ENCODE peak calls at places on chromosome 16, in nine cellular contexts. One of them, this sample, is unnamed.

GRCh38 chr16:57091990-57092785 is at the start of gene CPNE2:
- DNase-seq in lower leg skin: peak
- DNase-seq in tibial artery: peak
- DNase-seq in uterus: peak
- DNase-seq in adrenal gland: peak
- DNase-seq in heart right ventricle: peak
- DNase-seq in spleen: peak
- DNase-seq in psoas muscle: peak
- DNase-seq in Peyer's patch: peak
- DNase-seq in this sample: peak

GRCh38 chr16:86892509-86892908 is 314.2 kb downstream of the FOXL1 start:
- DNase-seq in lower leg skin: no peak
- DNase-seq in tibial artery: no peak
- DNase-seq in uterus: no peak
- DNase-seq in adrenal gland: no peak
- DNase-seq in heart right ventricle: no peak
- DNase-seq in spleen: no peak
- DNase-seq in psoas muscle: no peak
- DNase-seq in Peyer's patch: no peak
- DNase-seq in this sample: peak

GRCh38 chr16:86768999-86769398 is 190.7 kb downstream of the FOXL1 start:
- DNase-seq in lower leg skin: no peak
- DNase-seq in tibial artery: no peak
- DNase-seq in uterus: no peak
- DNase-seq in adrenal gland: no peak
- DNase-seq in heart right ventricle: no peak
- DNase-seq in spleen: no peak
- DNase-seq in psoas muscle: no peak
- DNase-seq in Peyer's patch: peak
- DNase-seq in this sample: peak

GRCh38 chr16:78684040-78684611 is 584.7 kb downstream of the WWOX start:
- DNase-seq in lower leg skin: peak
- DNase-seq in tibial artery: peak
- DNase-seq in uterus: peak
- DNase-seq in adrenal gland: peak
- DNase-seq in heart right ventricle: peak
- DNase-seq in spleen: no peak
- DNase-seq in psoas muscle: peak
- DNase-seq in Peyer's patch: no peak
- DNase-seq in this sample: peak

GRCh38 chr16:5907544-5907943 is 809.9 kb upstream of the EEF2KMT start:
- DNase-seq in lower leg skin: no peak
- DNase-seq in tibial artery: no peak
- DNase-seq in uterus: no peak
- DNase-seq in adrenal gland: no peak
- DNase-seq in heart right ventricle: no peak
- DNase-seq in spleen: no peak
- DNase-seq in psoas muscle: no peak
- DNase-seq in Peyer's patch: no peak
- DNase-seq in this sample: no peak

GRCh38 chr16:57556941-57557541 is 14.6 kb downstream of the ADGRG5 start:
- DNase-seq in lower leg skin: no peak
- DNase-seq in tibial artery: no peak
- DNase-seq in uterus: no peak
- DNase-seq in adrenal gland: no peak
- DNase-seq in heart right ventricle: no peak
- DNase-seq in spleen: no peak
- DNase-seq in psoas muscle: no peak
- DNase-seq in Peyer's patch: no peak
- DNase-seq in this sample: no peak

GRCh38 chr16:89442990-89443726 is 47.2 kb downstream of the ANKRD11 start:
- DNase-seq in lower leg skin: peak
- DNase-seq in tibial artery: no peak
- DNase-seq in uterus: peak
- DNase-seq in adrenal gland: peak
- DNase-seq in heart right ventricle: peak
- DNase-seq in spleen: peak
- DNase-seq in psoas muscle: peak
- DNase-seq in Peyer's patch: no peak
- DNase-seq in this sample: peak

GRCh38 chr16:86387461-86388440 is 122.6 kb upstream of the FOXF1 start:
- DNase-seq in lower leg skin: no peak
- DNase-seq in tibial artery: no peak
- DNase-seq in uterus: no peak
- DNase-seq in adrenal gland: no peak
- DNase-seq in heart right ventricle: no peak
- DNase-seq in spleen: no peak
- DNase-seq in psoas muscle: no peak
- DNase-seq in Peyer's patch: no peak
- DNase-seq in this sample: peak

GRCh38 chr16:86542756-86543750 is 12.0 kb downstream of the MTHFSD start:
- DNase-seq in lower leg skin: no peak
- DNase-seq in tibial artery: no peak
- DNase-seq in uterus: no peak
- DNase-seq in adrenal gland: no peak
- DNase-seq in heart right ventricle: no peak
- DNase-seq in spleen: no peak
- DNase-seq in psoas muscle: no peak
- DNase-seq in Peyer's patch: no peak
- DNase-seq in this sample: no peak

GRCh38 chr16:61432421-61432820 is 603.8 kb downstream of the CDH8 start:
- DNase-seq in lower leg skin: no peak
- DNase-seq in tibial artery: no peak
- DNase-seq in uterus: no peak
- DNase-seq in adrenal gland: no peak
- DNase-seq in heart right ventricle: no peak
- DNase-seq in spleen: no peak
- DNase-seq in psoas muscle: no peak
- DNase-seq in Peyer's patch: no peak
- DNase-seq in this sample: peak

GRCh38 chr16:63361032-63361624 is 1324.9 kb upstream of the CDH8 start:
- DNase-seq in lower leg skin: no peak
- DNase-seq in tibial artery: no peak
- DNase-seq in uterus: no peak
- DNase-seq in adrenal gland: no peak
- DNase-seq in heart right ventricle: no peak
- DNase-seq in spleen: no peak
- DNase-seq in psoas muscle: no peak
- DNase-seq in Peyer's patch: no peak
- DNase-seq in this sample: peak

GRCh38 chr16:16828913-16829398 is 450.0 kb downstream of the NPIPA7 start:
- DNase-seq in lower leg skin: no peak
- DNase-seq in tibial artery: no peak
- DNase-seq in uterus: no peak
- DNase-seq in adrenal gland: no peak
- DNase-seq in heart right ventricle: no peak
- DNase-seq in spleen: no peak
- DNase-seq in psoas muscle: no peak
- DNase-seq in Peyer's patch: no peak
- DNase-seq in this sample: no peak

GRCh38 chr16:57084257-57084770 is 8.1 kb upstream of the CPNE2 start:
- DNase-seq in lower leg skin: peak
- DNase-seq in tibial artery: peak
- DNase-seq in uterus: peak
- DNase-seq in adrenal gland: peak
- DNase-seq in heart right ventricle: peak
- DNase-seq in spleen: peak
- DNase-seq in psoas muscle: peak
- DNase-seq in Peyer's patch: peak
- DNase-seq in this sample: peak

GRCh38 chr16:28280881-28281836 is 11.2 kb upstream of the SBK1 start:
- DNase-seq in lower leg skin: no peak
- DNase-seq in tibial artery: no peak
- DNase-seq in uterus: no peak
- DNase-seq in adrenal gland: no peak
- DNase-seq in heart right ventricle: no peak
- DNase-seq in spleen: no peak
- DNase-seq in psoas muscle: no peak
- DNase-seq in Peyer's patch: no peak
- DNase-seq in this sample: no peak
- H3K4me3 ChIP-seq in lower leg skin: no peak
- H3K4me3 ChIP-seq in tibial artery: no peak
- H3K4me3 ChIP-seq in uterus: no peak
- H3K4me3 ChIP-seq in adrenal gland: no peak
- H3K4me3 ChIP-seq in heart right ventricle: no peak
- H3K4me3 ChIP-seq in spleen: no peak
- H3K4me3 ChIP-seq in psoas muscle: no peak
- H3K4me3 ChIP-seq in Peyer's patch: no peak
- H3K4me3 ChIP-seq in this sample: no peak

GRCh38 chr16:68022278-68022727 is 729 bp downstream of the DDX28 start:
- DNase-seq in lower leg skin: no peak
- DNase-seq in tibial artery: no peak
- DNase-seq in uterus: no peak
- DNase-seq in adrenal gland: no peak
- DNase-seq in heart right ventricle: no peak
- DNase-seq in spleen: no peak
- DNase-seq in psoas muscle: no peak
- DNase-seq in Peyer's patch: no peak
- DNase-seq in this sample: no peak

GRCh38 chr16:68019167-68019680 is 3.5 kb upstream of the DPEP2NB start:
- DNase-seq in lower leg skin: no peak
- DNase-seq in tibial artery: no peak
- DNase-seq in uterus: no peak
- DNase-seq in adrenal gland: no peak
- DNase-seq in heart right ventricle: no peak
- DNase-seq in spleen: no peak
- DNase-seq in psoas muscle: no peak
- DNase-seq in Peyer's patch: no peak
- DNase-seq in this sample: no peak

GRCh38 chr16:68021490-68021889 is 1.5 kb downstream of the DDX28 start:
- DNase-seq in lower leg skin: no peak
- DNase-seq in tibial artery: no peak
- DNase-seq in uterus: no peak
- DNase-seq in adrenal gland: no peak
- DNase-seq in heart right ventricle: no peak
- DNase-seq in spleen: no peak
- DNase-seq in psoas muscle: no peak
- DNase-seq in Peyer's patch: no peak
- DNase-seq in this sample: no peak

GRCh38 chr16:68022728-68023537 is at the start of the genes DDX28 and DUS2:
- DNase-seq in lower leg skin: peak
- DNase-seq in tibial artery: peak
- DNase-seq in uterus: peak
- DNase-seq in adrenal gland: peak
- DNase-seq in heart right ventricle: peak
- DNase-seq in spleen: peak
- DNase-seq in psoas muscle: peak
- DNase-seq in Peyer's patch: peak
- DNase-seq in this sample: peak
- TF ChIP-seq CTCF in lower leg skin: no peak
- TF ChIP-seq CTCF in tibial artery: no peak
- TF ChIP-seq CTCF in uterus: no peak
- TF ChIP-seq CTCF in adrenal gland: no peak
- TF ChIP-seq CTCF in heart right ventricle: no peak
- TF ChIP-seq CTCF in spleen: no peak
- TF ChIP-seq CTCF in psoas muscle: no peak
- TF ChIP-seq CTCF in Peyer's patch: no peak
- TF ChIP-seq CTCF in this sample: no peak

GRCh38 chr16:3175157-3176153 is 12.5 kb upstream of the OR1F1 start:
- DNase-seq in lower leg skin: no peak
- DNase-seq in tibial artery: no peak
- DNase-seq in uterus: no peak
- DNase-seq in adrenal gland: no peak
- DNase-seq in heart right ventricle: no peak
- DNase-seq in spleen: peak
- DNase-seq in psoas muscle: no peak
- DNase-seq in Peyer's patch: no peak
- DNase-seq in this sample: no peak
- H3K4me3 ChIP-seq in lower leg skin: no peak
- H3K4me3 ChIP-seq in tibial artery: no peak
- H3K4me3 ChIP-seq in uterus: no peak
- H3K4me3 ChIP-seq in adrenal gland: no peak
- H3K4me3 ChIP-seq in heart right ventricle: no peak
- H3K4me3 ChIP-seq in spleen: no peak
- H3K4me3 ChIP-seq in psoas muscle: no peak
- H3K4me3 ChIP-seq in Peyer's patch: no peak
- H3K4me3 ChIP-seq in this sample: no peak

GRCh38 chr16:30658731-30659506 is 688 bp downstream of the FBRS start:
- DNase-seq in lower leg skin: peak
- DNase-seq in tibial artery: peak
- DNase-seq in uterus: peak
- DNase-seq in adrenal gland: peak
- DNase-seq in heart right ventricle: peak
- DNase-seq in spleen: peak
- DNase-seq in psoas muscle: peak
- DNase-seq in Peyer's patch: peak
- DNase-seq in this sample: peak

GRCh38 chr16:30656974-30657865 is 1.0 kb upstream of the FBRS start:
- DNase-seq in lower leg skin: no peak
- DNase-seq in tibial artery: no peak
- DNase-seq in uterus: no peak
- DNase-seq in adrenal gland: peak
- DNase-seq in heart right ventricle: no peak
- DNase-seq in spleen: peak
- DNase-seq in psoas muscle: no peak
- DNase-seq in Peyer's patch: no peak
- DNase-seq in this sample: no peak

GRCh38 chr16:30657866-30658730 is at the start of gene FBRS:
- DNase-seq in lower leg skin: peak
- DNase-seq in tibial artery: peak
- DNase-seq in uterus: peak
- DNase-seq in adrenal gland: peak
- DNase-seq in heart right ventricle: peak
- DNase-seq in spleen: peak
- DNase-seq in psoas muscle: peak
- DNase-seq in Peyer's patch: peak
- DNase-seq in this sample: peak

GRCh38 chr16:30660424-30661251 is 2.4 kb downstream of the FBRS start:
- DNase-seq in lower leg skin: no peak
- DNase-seq in tibial artery: no peak
- DNase-seq in uterus: no peak
- DNase-seq in adrenal gland: peak
- DNase-seq in heart right ventricle: no peak
- DNase-seq in spleen: peak
- DNase-seq in psoas muscle: no peak
- DNase-seq in Peyer's patch: peak
- DNase-seq in this sample: no peak

DNA sequence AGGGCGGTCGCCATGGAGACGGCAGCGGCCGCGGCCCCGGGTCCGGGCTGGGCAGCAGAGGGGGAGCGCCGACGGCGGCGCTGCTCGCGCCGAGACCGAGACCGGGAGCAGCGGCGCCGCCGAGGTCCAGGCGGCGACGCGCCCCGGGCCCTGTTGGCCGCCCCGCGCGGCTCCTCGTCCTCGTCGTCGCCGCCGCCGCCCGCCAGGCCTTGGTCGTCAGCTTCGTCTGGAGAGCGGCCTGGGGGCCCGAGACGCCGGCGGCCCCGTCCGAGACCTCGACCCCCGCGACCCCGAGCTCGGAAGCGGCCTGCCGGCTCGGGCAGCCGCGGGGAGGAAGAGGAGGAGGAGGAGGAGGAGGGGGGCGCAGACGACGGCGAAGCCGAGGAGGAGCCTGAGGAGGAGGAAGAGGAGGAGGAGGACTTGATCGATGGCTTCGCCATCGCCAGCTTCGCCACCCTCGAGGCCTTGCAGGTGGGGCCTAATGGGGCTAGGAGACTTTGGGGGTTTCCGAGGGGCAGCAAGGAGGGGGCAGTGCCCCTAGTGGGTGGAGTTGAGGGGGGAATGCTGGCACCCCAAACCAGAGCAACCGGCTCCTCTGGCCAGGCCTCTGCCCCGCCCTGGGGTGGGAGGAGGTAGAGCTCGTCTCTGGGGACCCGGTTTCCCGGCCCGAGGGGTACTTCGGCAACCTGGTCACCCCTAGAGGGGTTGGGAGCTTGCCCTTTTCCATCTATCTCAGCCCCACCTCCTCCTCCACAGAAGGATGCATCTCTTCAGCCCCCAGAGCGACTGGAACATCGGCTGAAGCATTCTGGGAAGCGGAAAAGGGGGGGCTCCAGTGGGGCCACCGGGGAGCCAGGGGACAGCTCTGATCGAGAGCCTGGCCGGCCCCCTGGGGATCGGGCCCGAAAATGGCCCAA is 1.5 kb downstream of the FBRS start:
- DNase-seq in lower leg skin: no peak
- DNase-seq in tibial artery: no peak
- DNase-seq in uterus: no peak
- DNase-seq in adrenal gland: peak
- DNase-seq in heart right ventricle: no peak
- DNase-seq in spleen: peak
- DNase-seq in psoas muscle: no peak
- DNase-seq in Peyer's patch: no peak
- DNase-seq in this sample: no peak
- TF ChIP-seq CTCF in lower leg skin: no peak
- TF ChIP-seq CTCF in tibial artery: no peak
- TF ChIP-seq CTCF in uterus: no peak
- TF ChIP-seq CTCF in adrenal gland: no peak
- TF ChIP-seq CTCF in heart right ventricle: no peak
- TF ChIP-seq CTCF in spleen: no peak
- TF ChIP-seq CTCF in psoas muscle: no peak
- TF ChIP-seq CTCF in Peyer's patch: no peak
- TF ChIP-seq CTCF in this sample: no peak